ENCODE peak calls at places on chromosomes 6 and 20, in six cellular contexts. T, V, W, J, D and F are unnamed samples.

GRCh38 chr20:58888521-58889333 is 36.2 kb downstream of the GNAS start:
- DNase-seq in T (peak; percentile 72), V (peak; percentile 73), W (peak; percentile 90), J (peak; percentile 95), D (peak; percentile 89), F (peak; percentile 93)

GRCh38 chr6:105882833-105883232 is 203.3 kb upstream of the PRDM1 start:
- DNase-seq in T (peak; percentile 44), V (no peak), W (no peak), J (no peak), D (no peak), F (peak; percentile 44)

GRCh38 chr20:45991616-45992015 is 17.1 kb upstream of the MMP9 start:
- DNase-seq in T (no peak), V (no peak), W (no peak), J (no peak), D (no peak), F (no peak)

GRCh38 chr6:134446901-134447300 is 129.0 kb upstream of the SGK1 start:
- DNase-seq in T (peak; percentile 43), V (peak; percentile 66), W (no peak), J (no peak), D (peak; percentile 28), F (no peak)

GRCh38 chr20:44463466-44463865 is 12.2 kb upstream of the TTPAL start:
- DNase-seq in T (no peak), V (no peak), W (no peak), J (no peak), D (no peak), F (no peak)

GRCh38 chr20:9478801-9479200 is 35.6 kb upstream of the LAMP5 start:
- DNase-seq in T (no peak), V (no peak), W (no peak), J (no peak), D (peak; percentile 74), F (no peak)

GRCh38 chr6:106452628-106453027 is 92.1 kb downstream of the CRYBG1 start:
- DNase-seq in T (no peak), V (peak; percentile 22), W (no peak), J (peak; percentile 28), D (no peak), F (no peak)

GRCh38 chr6:91659881-91660280 is 1073.0 kb upstream of the MAP3K7 start:
- DNase-seq in T (no peak), V (no peak), W (no peak), J (no peak), D (no peak), F (no peak)

GRCh38 chr20:1946762-1947534 is 46.9 kb downstream of the PDYN start:
- DNase-seq in T (peak; percentile 17), V (peak; percentile 39), W (peak; percentile 99), J (peak; percentile 28), D (peak; percentile 39), F (no peak)

GRCh38 chr6:44630125-44631028 is 242.9 kb downstream of the CDC5L start:
- DNase-seq in T (peak; percentile 51), V (peak; percentile 67), W (peak; percentile 86), J (peak; percentile 70), D (peak; percentile 65), F (peak; percentile 70)

GRCh38 chr20:62202676-62203377 is 17.3 kb downstream of the HRH3 start:
- DNase-seq in T (no peak), V (no peak), W (no peak), J (no peak), D (no peak), F (no peak)

GRCh38 chr20:13883425-13883824 is 98.6 kb downstream of the NDUFAF5 start:
- DNase-seq in T (no peak), V (no peak), W (no peak), J (no peak), D (no peak), F (no peak)

GRCh38 chr6:45447721-45448120 is 70.0 kb upstream of the SUPT3H start:
- DNase-seq in T (peak; percentile 38), V (no peak), W (no peak), J (no peak), D (no peak), F (no peak)

GRCh38 chr6:165206798-165207197 is 102.6 kb downstream of the C6orf118 start:
- DNase-seq in T (no peak), V (no peak), W (no peak), J (no peak), D (no peak), F (no peak)

GRCh38 chr6:141824258-141824795 is 308.4 kb upstream of the GJE1 start:
- DNase-seq in T (no peak), V (no peak), W (no peak), J (no peak), D (peak; percentile 44), F (no peak)

DNA sequence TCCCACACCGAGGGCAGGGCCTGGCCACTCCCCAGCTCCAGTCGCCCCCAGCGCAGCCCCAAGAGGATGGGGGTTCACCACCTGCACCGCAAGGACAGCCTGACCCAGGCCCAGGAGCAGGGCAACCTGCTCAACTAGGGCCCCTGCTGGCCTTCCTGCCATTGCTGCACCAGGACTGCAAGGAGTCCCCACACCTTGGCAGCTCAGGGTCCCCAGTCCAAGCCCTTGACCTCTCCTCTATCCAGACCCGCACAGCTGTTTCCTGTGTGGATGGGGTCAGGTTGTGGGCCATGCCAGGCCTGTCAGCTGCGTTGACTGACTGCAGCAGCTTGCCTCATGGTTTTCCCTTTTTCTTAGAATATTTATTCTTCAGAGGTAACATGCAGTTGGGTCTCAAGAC is 4.4 kb downstream of the LRRC73 start:
- DNase-seq in T (no peak), V (no peak), W (peak; percentile 45), J (no peak), D (no peak), F (no peak)
- TF ChIP-seq CTCF in T (no peak), V (no peak), W (peak; percentile 54), J (no peak), D (no peak), F (no peak)

GRCh38 chr6:168354338-168354737 is 34.8 kb upstream of the DACT2 start:
- DNase-seq in T (no peak), V (no peak), W (no peak), J (no peak), D (no peak), F (no peak)

GRCh38 chr6:168361766-168362165 is 42.2 kb upstream of the DACT2 start:
- DNase-seq in T (no peak), V (no peak), W (no peak), J (no peak), D (no peak), F (no peak)

GRCh38 chr6:168359794-168360193 is 40.2 kb upstream of the DACT2 start:
- DNase-seq in T (no peak), V (no peak), W (no peak), J (no peak), D (no peak), F (no peak)

GRCh38 chr6:168353041-168353440 is 33.5 kb upstream of the DACT2 start:
- DNase-seq in T (no peak), V (no peak), W (no peak), J (no peak), D (no peak), F (no peak)

GRCh38 chr6:168355716-168356522 is 36.3 kb upstream of the DACT2 start:
- DNase-seq in T (no peak), V (peak; percentile 12), W (peak; percentile 73), J (peak; percentile 62), D (peak; percentile 26), F (peak; percentile 77)
- TF ChIP-seq CTCF in T (no peak), V (peak; percentile 39), W (peak; percentile 88), J (peak; percentile 44), D (peak; percentile 58), F (peak; percentile 89)

GRCh38 chr6:18680842-18681241 is 293.7 kb downstream of the RNF144B start:
- DNase-seq in T (no peak), V (no peak), W (peak; percentile 10), J (no peak), D (no peak), F (no peak)
- TF ChIP-seq CTCF in T (no peak), V (no peak), W (peak; percentile 53), J (no peak), D (no peak), F (no peak)

GRCh38 chr6:12286381-12287132 is 3.6 kb upstream of the EDN1 start:
- DNase-seq in T (peak; percentile 37), V (peak; percentile 38), W (no peak), J (no peak), D (peak; percentile 93), F (no peak)

GRCh38 chr6:12280458-12280857 is 9.7 kb upstream of the EDN1 start:
- DNase-seq in T (peak; percentile 59), V (peak; percentile 65), W (no peak), J (no peak), D (peak; percentile 57), F (no peak)

GRCh38 chr6:12280901-12281300 is 9.3 kb upstream of the EDN1 start:
- DNase-seq in T (no peak), V (peak; percentile 12), W (no peak), J (no peak), D (peak; percentile 23), F (no peak)

GRCh38 chr6:12288211-12288618 is 1.9 kb upstream of the EDN1 start:
- DNase-seq in T (no peak), V (no peak), W (no peak), J (no peak), D (no peak), F (peak; percentile 45)

GRCh38 chr6:12283904-12284303 is 6.3 kb upstream of the EDN1 start:
- DNase-seq in T (no peak), V (no peak), W (no peak), J (no peak), D (no peak), F (no peak)
- TF ChIP-seq CTCF in T (no peak), V (no peak), W (no peak), J (no peak), D (no peak), F (no peak)

DNA sequence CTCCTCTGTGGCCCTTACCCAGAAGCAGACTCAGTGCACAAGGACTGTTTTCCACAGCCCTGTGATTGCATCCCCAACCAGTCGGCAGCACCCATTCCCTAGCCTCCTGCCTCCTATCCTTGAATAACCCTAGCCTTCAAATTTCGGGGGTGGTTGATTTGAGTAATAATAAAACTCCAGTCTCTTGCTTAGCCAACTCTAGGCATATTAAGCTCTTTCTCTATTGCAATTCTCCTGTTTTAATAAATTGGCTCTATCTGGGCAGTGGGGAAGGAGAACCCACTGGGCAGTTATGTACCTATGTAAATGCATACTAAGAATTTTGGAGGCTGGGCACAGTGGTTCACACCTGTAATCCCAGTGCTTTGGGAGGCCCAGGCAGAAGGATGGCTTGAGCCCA is 70.6 kb upstream of the ZMYND8 start:
- DNase-seq in T (no peak), V (no peak), W (no peak), J (no peak), D (no peak), F (no peak)
- TF ChIP-seq CTCF in T (no peak), V (no peak), W (no peak), J (no peak), D (no peak), F (no peak)

GRCh38 chr6:4396032-4396431 is 260.7 kb upstream of the ECI2 start:
- DNase-seq in T (peak; percentile 35), V (no peak), W (peak; percentile 18), J (no peak), D (no peak), F (no peak)
- TF ChIP-seq CTCF in T (peak; percentile 8), V (peak; percentile 20), W (no peak), J (no peak), D (peak; percentile 20), F (no peak)